ENCODE peak calls at places on chromosomes 5 and 9, in seven cellular contexts. M is fibroblast of mammary gland, H is WERI-Rb-1, J is astrocyte of the cerebellum, D is pancreas, I is WTC11, Y is NB4. O is an unnamed sample.

GRCh38 chr5:131579917-131580671 is 54.9 kb downstream of the RAPGEF6 start:
- DNase-seq in M (no peak), H (no peak), J (no peak), D (no peak), I (no peak), Y (no peak), O (no peak)

GRCh38 chr5:172910828-172911627 is 48.2 kb upstream of the RPL26L1 start:
- DNase-seq in M (peak), H (peak), J (no peak), D (peak), I (peak), Y (peak), O (peak)

GRCh38 chr5:37088041-37088440 is 161.1 kb downstream of the CPLANE1 start:
- DNase-seq in M (no peak), H (no peak), J (no peak), D (no peak), I (no peak), Y (no peak), O (no peak)

GRCh38 chr9:88757406-88758010 is 222.5 kb downstream of the NXNL2 start:
- DNase-seq in M (no peak), H (no peak), J (no peak), D (peak), I (no peak), Y (no peak), O (no peak)

GRCh38 chr9:385818-386398 is 171.2 kb downstream of the DOCK8 start:
- DNase-seq in M (peak), H (peak), J (peak), D (no peak), I (peak), Y (peak), O (peak)

GRCh38 chr9:131810351-131811170 is 70.7 kb upstream of the RAPGEF1 start:
- DNase-seq in M (no peak), H (peak), J (no peak), D (no peak), I (no peak), Y (peak), O (peak)

GRCh38 chr9:125176632-125177031 is 13.0 kb downstream of the PPP6C start:
- DNase-seq in M (peak), H (no peak), J (no peak), D (no peak), I (no peak), Y (no peak), O (no peak)

GRCh38 chr5:40736103-40736875 is 19.5 kb downstream of the TTC33 start:
- DNase-seq in M (peak), H (no peak), J (peak), D (no peak), I (no peak), Y (peak), O (peak)

GRCh38 chr5:112583166-112583565 is 154.5 kb upstream of the APC start:
- DNase-seq in M (no peak), H (no peak), J (no peak), D (no peak), I (no peak), Y (no peak), O (no peak)

GRCh38 chr5:54091416-54092130 is 218.8 kb downstream of the ARL15 start:
- DNase-seq in M (no peak), H (no peak), J (no peak), D (no peak), I (no peak), Y (no peak), O (no peak)

GRCh38 chr9:38068616-38068865 is 486 bp downstream of the SHB start:
- DNase-seq in M (no peak), H (peak), J (no peak), D (no peak), I (no peak), Y (peak), O (peak)

GRCh38 chr9:114037249-114037648 is 40.9 kb downstream of the AMBP start:
- DNase-seq in M (no peak), H (no peak), J (no peak), D (no peak), I (no peak), Y (no peak), O (no peak)

GRCh38 chr9:19155106-19155999 is 28.1 kb upstream of the PLIN2 start:
- DNase-seq in M (no peak), H (no peak), J (no peak), D (no peak), I (no peak), Y (no peak), O (no peak)

GRCh38 chr5:59560553-59560952 is 333.0 kb downstream of the PDE4D start:
- DNase-seq in M (no peak), H (no peak), J (no peak), D (no peak), I (no peak), Y (no peak), O (no peak)

GRCh38 chr5:4549351-4549750 is 590.8 kb upstream of the ADAMTS16 start:
- DNase-seq in M (no peak), H (no peak), J (no peak), D (no peak), I (no peak), Y (no peak), O (no peak)

GRCh38 chr5:23820764-23821471 is 313.5 kb downstream of the PRDM9 start:
- DNase-seq in M (peak), H (peak), J (no peak), D (no peak), I (no peak), Y (peak), O (peak)

GRCh38 chr5:55694152-55694830 is 17.8 kb downstream of the SLC38A9 start:
- DNase-seq in M (peak), H (no peak), J (peak), D (no peak), I (no peak), Y (peak), O (peak)

GRCh38 chr5:150044334-150044681 is 42.0 kb downstream of the CSF1R start:
- DNase-seq in M (peak), H (no peak), J (peak), D (no peak), I (no peak), Y (no peak), O (no peak)

GRCh38 chr9:110095776-110096175 is 112.2 kb downstream of the C9orf152 start:
- DNase-seq in M (peak), H (no peak), J (no peak), D (no peak), I (no peak), Y (peak), O (no peak)

GRCh38 chr5:132055808-132056609 is 4.4 kb upstream of the IL3 start:
- DNase-seq in M (no peak), H (peak), J (no peak), D (no peak), I (no peak), Y (peak), O (no peak)

GRCh38 chr9:112166176-112167140 is 8.6 kb downstream of the SUSD1 start:
- DNase-seq in M (peak), H (peak), J (peak), D (no peak), I (no peak), Y (peak), O (no peak)

GRCh38 chr5:35240892-35241291 is 10.6 kb upstream of the PRLR start:
- DNase-seq in M (no peak), H (no peak), J (no peak), D (no peak), I (no peak), Y (no peak), O (no peak)

GRCh38 chr5:157956271-157956885 is 97.4 kb upstream of the CLINT1 start:
- DNase-seq in M (no peak), H (no peak), J (no peak), D (no peak), I (no peak), Y (no peak), O (no peak)

GRCh38 chr5:137498301-137498735 is 808 bp downstream of the SPOCK1 start:
- DNase-seq in M (peak), H (peak), J (no peak), D (peak), I (peak), Y (no peak), O (no peak)

GRCh38 chr5:177370488-177371119 is 12.9 kb downstream of the RGS14 start:
- DNase-seq in M (peak), H (peak), J (peak), D (peak), I (peak), Y (peak), O (peak)
- TF ChIP-seq CTCF in M (peak), H (peak), J (peak), D (no peak), I (peak), Y (peak), O (peak)

GRCh38 chr5:148125641-148126040 is 42.7 kb upstream of the SPINK14 start:
- DNase-seq in M (peak), H (no peak), J (no peak), D (no peak), I (no peak), Y (peak), O (no peak)
- TF ChIP-seq CTCF in M (peak), H (peak), J (peak), D (no peak), I (no peak), Y (no peak), O (peak)

GRCh38 chr5:95892784-95893354 is 68.8 kb downstream of the ELL2 start:
- DNase-seq in M (peak), H (peak), J (peak), D (no peak), I (peak), Y (peak), O (peak)
- TF ChIP-seq CTCF in M (peak), H (peak), J (peak), D (peak), I (peak), Y (peak), O (peak)

GRCh38 chr5:180670157-180670556 is 20.8 kb upstream of the FLT4 start:
- DNase-seq in M (no peak), H (no peak), J (no peak), D (no peak), I (no peak), Y (no peak), O (no peak)

GRCh38 chr5:180669661-180670060 is 20.3 kb upstream of the FLT4 start:
- DNase-seq in M (no peak), H (no peak), J (no peak), D (no peak), I (no peak), Y (peak), O (no peak)

GRCh38 chr5:180675036-180675635 is 25.7 kb upstream of the FLT4 start:
- DNase-seq in M (no peak), H (no peak), J (no peak), D (no peak), I (no peak), Y (no peak), O (no peak)

GRCh38 chr5:180670586-180671359 is 21.4 kb upstream of the FLT4 start:
- DNase-seq in M (peak), H (peak), J (peak), D (peak), I (peak), Y (peak), O (peak)

GRCh38 chr5:180673371-180674252 is 24.2 kb upstream of the FLT4 start:
- DNase-seq in M (no peak), H (peak), J (no peak), D (no peak), I (peak), Y (no peak), O (no peak)
- TF ChIP-seq CTCF in M (no peak), H (peak), J (no peak), D (no peak), I (no peak), Y (no peak), O (no peak)

DNA sequence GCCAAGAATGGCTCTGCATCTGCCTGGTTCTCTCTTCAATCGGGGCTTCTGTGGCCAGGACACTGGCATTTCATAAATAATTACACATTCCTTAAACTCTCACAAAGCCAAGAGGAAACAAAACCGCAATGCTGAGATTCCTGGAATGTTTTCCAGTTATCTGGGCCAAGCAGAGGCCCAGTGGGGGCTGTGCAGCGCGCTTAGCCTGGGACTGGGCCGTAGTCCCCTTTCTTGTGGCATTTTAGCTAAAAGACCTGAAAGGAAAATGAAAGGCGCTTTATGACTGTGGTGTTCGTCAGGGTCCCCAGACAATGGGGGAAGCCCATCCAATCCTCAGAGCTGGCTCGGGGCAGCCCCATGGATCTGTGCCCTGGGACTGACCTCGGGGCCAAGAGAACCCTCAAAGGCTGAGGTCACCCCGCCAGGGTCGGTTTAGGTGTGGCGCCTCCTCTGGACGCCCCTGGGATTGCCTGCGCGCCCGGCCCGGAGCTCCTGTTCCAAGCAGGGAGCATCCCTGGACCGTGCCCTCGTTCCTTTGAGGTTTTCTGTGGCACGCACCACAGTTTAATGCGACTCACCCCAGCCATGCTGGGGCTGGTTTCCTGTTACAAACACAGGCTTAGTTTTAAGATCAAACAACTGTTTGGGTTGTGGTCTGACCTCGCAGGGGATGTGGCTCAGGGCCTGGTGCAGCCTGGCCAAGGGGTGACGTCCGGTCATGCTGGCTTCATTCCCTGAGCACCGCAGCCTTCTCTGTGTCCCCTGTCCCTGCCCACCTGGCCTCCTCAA is 51.5 kb upstream of the NKD2 start:
- DNase-seq in M (peak), H (no peak), J (peak), D (no peak), I (peak), Y (peak), O (no peak)
- TF ChIP-seq CTCF in M (peak), H (peak), J (peak), D (no peak), I (peak), Y (peak), O (peak)

GRCh38 chr9:106557996-106558667 is 304.8 kb upstream of the ZNF462 start:
- DNase-seq in M (no peak), H (no peak), J (no peak), D (no peak), I (no peak), Y (no peak), O (no peak)

GRCh38 chr9:106560540-106560939 is 302.4 kb upstream of the ZNF462 start:
- DNase-seq in M (no peak), H (no peak), J (no peak), D (no peak), I (no peak), Y (peak), O (peak)
- TF ChIP-seq CTCF in M (no peak), H (peak), J (no peak), D (no peak), I (no peak), Y (peak), O (peak)

GRCh38 chr5:118592678-118593328 is 395.5 kb downstream of the DTWD2 start:
- DNase-seq in M (no peak), H (no peak), J (no peak), D (no peak), I (no peak), Y (no peak), O (peak)
- TF ChIP-seq CTCF in M (peak), H (peak), J (peak), D (no peak), I (peak), Y (peak), O (peak)

GRCh38 chr5:168311061-168311566 is 19.7 kb downstream of the WWC1 start:
- DNase-seq in M (no peak), H (peak), J (no peak), D (no peak), I (peak), Y (no peak), O (no peak)
- TF ChIP-seq CTCF in M (no peak), H (no peak), J (no peak), D (no peak), I (no peak), Y (no peak), O (no peak)

DNA sequence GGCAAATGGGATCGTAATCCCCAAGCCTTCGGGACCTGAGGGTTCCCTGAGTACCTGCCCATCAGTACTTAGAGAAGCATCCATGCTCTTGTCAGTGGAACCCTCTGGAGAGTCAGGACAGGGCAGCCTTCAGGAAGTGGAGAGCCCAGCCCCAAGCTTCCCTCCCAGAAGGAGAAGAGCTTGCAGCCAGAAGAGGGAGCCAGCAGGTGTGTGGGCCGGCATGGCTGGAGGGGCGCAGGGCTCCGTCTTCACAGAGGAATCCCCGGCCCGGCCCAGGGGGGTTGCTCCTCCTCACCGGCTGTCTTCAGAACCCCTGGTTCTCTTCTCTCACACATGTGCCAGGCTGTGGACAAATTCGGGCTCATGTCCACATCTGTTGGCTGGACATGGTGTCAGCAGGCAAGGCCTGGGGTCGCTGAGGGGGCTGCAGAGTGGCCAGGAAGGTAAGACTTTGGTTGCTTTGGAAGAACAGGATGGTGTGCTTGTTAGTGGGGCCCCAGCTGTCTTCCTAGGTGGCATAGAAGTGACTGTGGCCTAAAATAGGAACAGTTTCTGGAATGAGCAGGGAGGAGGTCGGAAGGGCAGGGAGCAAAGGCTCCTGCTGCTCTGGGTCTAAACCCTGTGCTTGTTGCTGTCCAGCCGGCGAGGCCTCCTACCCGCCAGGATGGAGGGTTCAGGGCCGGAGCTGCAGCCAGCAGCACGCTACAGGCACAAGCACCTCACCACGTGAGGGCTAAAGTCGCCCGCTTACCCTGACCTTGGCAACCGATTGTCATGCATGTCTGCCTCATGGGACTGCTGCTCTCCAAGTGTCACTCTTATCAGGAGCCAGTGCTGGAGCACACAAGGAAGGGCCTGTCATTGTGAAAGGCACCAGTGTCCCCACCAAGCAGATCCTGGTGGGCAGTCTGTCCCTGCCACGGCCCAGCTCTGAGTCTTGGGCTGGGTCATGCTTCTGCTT is 58.7 kb upstream of the RXRA start:
- DNase-seq in M (no peak), H (peak), J (no peak), D (peak), I (peak), Y (peak), O (no peak)
- TF ChIP-seq CTCF in M (no peak), H (peak), J (no peak), D (no peak), I (no peak), Y (no peak), O (peak)

DNA sequence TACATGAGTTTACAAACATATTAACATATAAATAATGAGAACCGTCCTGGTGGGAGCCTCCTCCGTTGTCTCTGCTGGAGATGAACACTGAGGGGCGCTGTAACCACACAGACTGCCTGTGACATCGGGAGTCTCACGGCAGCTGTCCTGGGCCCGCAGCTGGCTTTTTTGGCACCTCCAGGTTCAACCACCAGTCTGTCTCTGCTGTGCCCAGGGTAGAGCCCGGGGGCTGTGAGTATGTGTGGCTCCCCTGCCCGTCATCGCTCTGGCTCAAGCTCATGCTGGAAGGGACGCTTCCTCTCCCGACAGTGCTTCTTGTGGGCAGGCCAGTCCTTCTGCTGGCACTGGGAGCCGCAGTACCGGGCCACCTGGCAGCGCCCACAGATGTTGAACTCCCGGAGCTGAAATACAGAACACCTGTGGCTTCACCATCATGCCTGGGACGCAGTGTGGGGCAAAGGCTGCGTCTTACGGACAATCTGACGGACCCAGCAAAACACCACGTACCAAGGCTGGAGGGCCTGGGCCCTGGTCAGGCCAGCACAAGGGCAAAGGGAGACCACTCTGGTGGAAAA is 3.6 kb upstream of the DPH7 start:
- DNase-seq in M (peak), H (peak), J (no peak), D (peak), I (peak), Y (peak), O (peak)
- TF ChIP-seq CTCF in M (peak), H (peak), J (peak), D (no peak), I (peak), Y (peak), O (peak)